ENCODE peak calls at places on chromosome 2, in four cellular contexts. B, K, W and G are unnamed samples. For H3K4me1, the result is how much of the 10 kb centered on the place peaks cover.

GRCh38 chr2:70248145-70248809 is at the start of gene TIA1:
- DNase-seq in K (peak), W (peak), B (peak), G (peak)

GRCh38 chr2:24891201-24891600 is 28.8 kb downstream of the ADCY3 start:
- DNase-seq in W (peak), K (no peak), B (no peak), G (no peak)

GRCh38 chr2:45241061-45241561 is 231.9 kb upstream of the SIX2 start:
- DNase-seq in B (no peak), W (peak), K (no peak), G (no peak)

GRCh38 chr2:120287183-120288015 is 34.7 kb downstream of the RALB start:
- DNase-seq in K (no peak), B (no peak), W (peak), G (no peak)

GRCh38 chr2:190455358-190456095 is 47.4 kb downstream of the MFSD6 start:
- DNase-seq in B (no peak), K (no peak), W (no peak), G (no peak)

GRCh38 chr2:230234845-230235244 is 9.3 kb downstream of the SP140 start:
- DNase-seq in K (no peak), B (no peak), W (peak), G (no peak)

GRCh38 chr2:217489145-217489960 is 513.4 kb downstream of the TNS1 start:
- DNase-seq in W (no peak), K (no peak), B (no peak), G (peak)

GRCh38 chr2:98269274-98269673 is 77.0 kb upstream of the CNGA3 start:
- DNase-seq in K (peak), B (no peak), W (peak), G (peak)

GRCh38 chr2:223997938-223998337 is 40.7 kb downstream of the MRPL44 start:
- DNase-seq in B (no peak), W (peak), K (no peak), G (no peak)

GRCh38 chr2:36731941-36732700 is 35.6 kb downstream of the VIT start:
- DNase-seq in B (no peak), W (peak), K (no peak), G (no peak)

GRCh38 chr2:55824554-55825096 is 99.0 kb downstream of the EFEMP1 start:
- DNase-seq in B (no peak), W (no peak), K (no peak), G (no peak)

GRCh38 chr2:168611091-168611490 is 155.0 kb downstream of the CERS6 start:
- DNase-seq in W (no peak), K (no peak), B (no peak), G (no peak)
- H3K4me1 ChIP-seq in W (under half), K (under half), B (under half), G (under half)

GRCh38 chr2:9772999-9773904 is 70.0 kb upstream of the TAF1B start:
- DNase-seq in K (no peak), W (no peak), B (no peak), G (no peak)
- H2BK15ac ChIP-seq in K (no peak), W (no peak), B (no peak), G (no peak)

GRCh38 chr2:23546913-23547312 is 161.9 kb downstream of the KLHL29 start:
- DNase-seq in W (no peak), B (no peak), K (no peak), G (no peak)
- H3K56ac ChIP-seq in W (no peak), B (no peak), K (no peak), G (no peak)

DNA sequence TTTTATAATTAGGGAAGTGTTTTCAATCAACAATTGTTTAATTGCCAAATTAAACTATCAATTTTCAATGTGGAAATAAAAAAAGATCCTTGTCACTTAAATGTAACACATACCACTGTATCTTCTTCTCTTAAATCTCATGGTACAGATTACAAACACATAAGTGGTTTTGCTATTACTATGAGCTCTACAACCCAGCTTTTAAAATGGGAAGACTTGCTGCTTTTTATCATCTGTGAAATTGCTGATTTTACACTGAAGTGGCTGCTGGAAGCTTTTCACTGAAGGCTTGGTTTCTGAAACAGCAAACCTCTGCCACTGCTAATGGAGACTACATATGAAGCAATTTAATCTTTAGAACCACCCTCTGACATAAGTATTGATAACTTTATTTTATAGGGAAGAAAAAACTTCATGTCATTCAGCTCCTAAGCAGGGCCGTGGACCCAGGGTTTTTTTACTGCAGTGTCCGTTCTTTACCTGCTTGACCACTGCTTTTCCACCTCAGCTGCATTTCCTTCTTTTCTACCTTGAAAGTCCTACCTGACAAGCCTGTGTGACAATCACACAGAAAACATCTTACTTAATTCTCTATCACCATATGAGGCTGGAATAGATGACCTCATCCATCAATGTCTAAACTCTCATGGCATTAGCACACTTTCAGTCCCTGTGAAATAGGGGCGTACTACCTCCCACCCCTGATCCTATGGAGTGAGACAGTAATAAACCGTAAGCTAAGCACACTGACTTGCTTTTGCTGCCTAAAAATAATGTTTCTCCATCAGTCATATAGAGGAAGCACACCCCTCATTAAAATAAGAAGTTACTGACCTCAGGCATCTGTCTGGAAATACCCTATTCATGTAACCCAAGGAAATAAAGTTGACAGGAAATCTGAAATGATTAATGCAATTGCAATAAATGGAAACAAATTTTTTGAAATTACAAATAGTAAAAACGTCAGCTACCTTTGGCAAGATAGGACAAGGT is 19.2 kb upstream of the SLC8A1 start:
- DNase-seq in K (no peak), B (no peak), W (no peak), G (no peak)
- H3K4me1 ChIP-seq in K (under half), B (under half), W (under half), G (under half)

GRCh38 chr2:240901986-240902614 is 4.0 kb upstream of the CROCC2 start:
- DNase-seq in K (no peak), B (no peak), W (no peak), G (no peak)

GRCh38 chr2:240900141-240900860 is 4.3 kb upstream of the MAB21L4 start:
- DNase-seq in B (no peak), W (no peak), K (no peak), G (no peak)

GRCh38 chr2:240903191-240904060 is 2.7 kb upstream of the CROCC2 start:
- DNase-seq in B (no peak), K (no peak), W (no peak), G (no peak)

GRCh38 chr2:240904216-240905175 is 1.6 kb upstream of the CROCC2 start:
- DNase-seq in K (no peak), W (no peak), B (no peak), G (no peak)

DNA sequence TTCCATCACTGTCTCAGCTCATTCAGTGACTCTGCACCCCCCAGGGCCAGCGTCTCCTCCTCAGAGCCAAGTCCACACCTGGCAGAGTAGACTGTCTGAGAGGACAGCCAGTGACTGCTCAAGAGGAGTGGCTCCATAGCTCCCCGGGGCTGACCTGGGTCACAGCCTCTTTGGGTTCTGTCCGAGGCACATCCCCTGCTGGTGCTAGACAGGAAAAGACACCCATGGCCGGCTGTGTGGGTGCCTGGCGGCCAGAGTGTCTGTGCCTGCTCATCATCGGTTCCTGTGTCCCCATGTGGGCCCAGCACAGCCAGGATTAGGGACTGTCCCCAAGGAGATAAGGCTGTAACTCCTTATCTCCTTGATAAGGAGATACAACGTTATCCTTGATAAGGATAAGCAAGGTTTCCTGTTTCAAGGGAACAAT is 3.5 kb upstream of the CROCC2 start:
- DNase-seq in B (no peak), W (no peak), K (peak), G (no peak)
- H2BK15ac ChIP-seq in B (no peak), W (no peak), K (no peak), G (no peak)